ENCODE peak calls at places on chromosomes 2 and 18, in nine cellular contexts. One of them, this sample, is unnamed.

GRCh38 chr2:210899131-210899530 is 342.7 kb downstream of the CPS1 start:
- DNase-seq in T-helper 1 cell: no peak
- DNase-seq in activated CD8-positive, alpha-beta memory T cell treated with anti-CD3 and anti-CD28 coated beads, Interleukin-2, amount 50 U/mL, for 48 hours: no peak
- DNase-seq in GM04504: no peak
- DNase-seq in putamen: no peak
- DNase-seq in smooth muscle cell of the brain vasculature: no peak
- DNase-seq in CD8-positive, alpha-beta T cell: no peak
- DNase-seq in KG1: no peak
- DNase-seq in AML-193: no peak
- DNase-seq in this sample: no peak

GRCh38 chr2:120105360-120105759 is 92.5 kb downstream of the EPB41L5 start:
- DNase-seq in T-helper 1 cell: no peak
- DNase-seq in activated CD8-positive, alpha-beta memory T cell treated with anti-CD3 and anti-CD28 coated beads, Interleukin-2, amount 50 U/mL, for 48 hours: no peak
- DNase-seq in GM04504: no peak
- DNase-seq in putamen: no peak
- DNase-seq in smooth muscle cell of the brain vasculature: no peak
- DNase-seq in CD8-positive, alpha-beta T cell: no peak
- DNase-seq in KG1: no peak
- DNase-seq in AML-193: no peak
- DNase-seq in this sample: no peak

GRCh38 chr2:220460257-220460985 is 833.0 kb downstream of the SLC4A3 start:
- DNase-seq in T-helper 1 cell: no peak
- DNase-seq in activated CD8-positive, alpha-beta memory T cell treated with anti-CD3 and anti-CD28 coated beads, Interleukin-2, amount 50 U/mL, for 48 hours: no peak
- DNase-seq in GM04504: no peak
- DNase-seq in putamen: no peak
- DNase-seq in smooth muscle cell of the brain vasculature: no peak
- DNase-seq in CD8-positive, alpha-beta T cell: no peak
- DNase-seq in KG1: no peak
- DNase-seq in AML-193: no peak
- DNase-seq in this sample: no peak

GRCh38 chr18:23158884-23159820 is 23.9 kb downstream of the CABLES1 start:
- DNase-seq in T-helper 1 cell: no peak
- DNase-seq in activated CD8-positive, alpha-beta memory T cell treated with anti-CD3 and anti-CD28 coated beads, Interleukin-2, amount 50 U/mL, for 48 hours: no peak
- DNase-seq in GM04504: no peak
- DNase-seq in putamen: no peak
- DNase-seq in smooth muscle cell of the brain vasculature: no peak
- DNase-seq in CD8-positive, alpha-beta T cell: no peak
- DNase-seq in KG1: no peak
- DNase-seq in AML-193: no peak
- DNase-seq in this sample: no peak

GRCh38 chr2:110770308-110770695 is 37.9 kb downstream of the ACOXL start:
- DNase-seq in T-helper 1 cell: no peak
- DNase-seq in activated CD8-positive, alpha-beta memory T cell treated with anti-CD3 and anti-CD28 coated beads, Interleukin-2, amount 50 U/mL, for 48 hours: no peak
- DNase-seq in GM04504: no peak
- DNase-seq in putamen: no peak
- DNase-seq in smooth muscle cell of the brain vasculature: no peak
- DNase-seq in CD8-positive, alpha-beta T cell: no peak
- DNase-seq in KG1: no peak
- DNase-seq in AML-193: no peak
- DNase-seq in this sample: no peak

GRCh38 chr2:180905002-180905401 is 75.4 kb upstream of the UBE2E3 start:
- DNase-seq in T-helper 1 cell: no peak
- DNase-seq in activated CD8-positive, alpha-beta memory T cell treated with anti-CD3 and anti-CD28 coated beads, Interleukin-2, amount 50 U/mL, for 48 hours: no peak
- DNase-seq in GM04504: no peak
- DNase-seq in putamen: no peak
- DNase-seq in smooth muscle cell of the brain vasculature: no peak
- DNase-seq in CD8-positive, alpha-beta T cell: no peak
- DNase-seq in KG1: no peak
- DNase-seq in AML-193: no peak
- DNase-seq in this sample: no peak

GRCh38 chr18:61669320-61669719 is 223.5 kb downstream of the RNF152 start:
- DNase-seq in T-helper 1 cell: no peak
- DNase-seq in activated CD8-positive, alpha-beta memory T cell treated with anti-CD3 and anti-CD28 coated beads, Interleukin-2, amount 50 U/mL, for 48 hours: no peak
- DNase-seq in GM04504: peak; percentile 19
- DNase-seq in putamen: no peak
- DNase-seq in smooth muscle cell of the brain vasculature: no peak
- DNase-seq in CD8-positive, alpha-beta T cell: no peak
- DNase-seq in KG1: no peak
- DNase-seq in AML-193: no peak
- DNase-seq in this sample: no peak

GRCh38 chr2:234249873-234250272 is 199.4 kb downstream of the SPP2 start:
- DNase-seq in T-helper 1 cell: no peak
- DNase-seq in activated CD8-positive, alpha-beta memory T cell treated with anti-CD3 and anti-CD28 coated beads, Interleukin-2, amount 50 U/mL, for 48 hours: no peak
- DNase-seq in GM04504: peak; percentile 63
- DNase-seq in putamen: no peak
- DNase-seq in smooth muscle cell of the brain vasculature: no peak
- DNase-seq in CD8-positive, alpha-beta T cell: no peak
- DNase-seq in KG1: no peak
- DNase-seq in AML-193: no peak
- DNase-seq in this sample: no peak

GRCh38 chr18:24063121-24063731 is 48.7 kb downstream of the TTC39C start:
- DNase-seq in T-helper 1 cell: no peak
- DNase-seq in activated CD8-positive, alpha-beta memory T cell treated with anti-CD3 and anti-CD28 coated beads, Interleukin-2, amount 50 U/mL, for 48 hours: no peak
- DNase-seq in GM04504: no peak
- DNase-seq in putamen: no peak
- DNase-seq in smooth muscle cell of the brain vasculature: no peak
- DNase-seq in CD8-positive, alpha-beta T cell: no peak
- DNase-seq in KG1: no peak
- DNase-seq in AML-193: no peak
- DNase-seq in this sample: no peak

GRCh38 chr2:196601430-196602306 is 37.8 kb upstream of the CCDC150 start:
- DNase-seq in T-helper 1 cell: no peak
- DNase-seq in activated CD8-positive, alpha-beta memory T cell treated with anti-CD3 and anti-CD28 coated beads, Interleukin-2, amount 50 U/mL, for 48 hours: no peak
- DNase-seq in GM04504: peak; percentile 95
- DNase-seq in putamen: no peak
- DNase-seq in smooth muscle cell of the brain vasculature: peak; percentile 67
- DNase-seq in CD8-positive, alpha-beta T cell: no peak
- DNase-seq in KG1: no peak
- DNase-seq in AML-193: no peak
- DNase-seq in this sample: no peak

GRCh38 chr18:8329186-8329771 is 280.0 kb upstream of the RAB12 start:
- DNase-seq in T-helper 1 cell: no peak
- DNase-seq in activated CD8-positive, alpha-beta memory T cell treated with anti-CD3 and anti-CD28 coated beads, Interleukin-2, amount 50 U/mL, for 48 hours: no peak
- DNase-seq in GM04504: no peak
- DNase-seq in putamen: no peak
- DNase-seq in smooth muscle cell of the brain vasculature: no peak
- DNase-seq in CD8-positive, alpha-beta T cell: no peak
- DNase-seq in KG1: no peak
- DNase-seq in AML-193: no peak
- DNase-seq in this sample: no peak

GRCh38 chr2:204260162-204260877 is 285.0 kb upstream of the PARD3B start:
- DNase-seq in T-helper 1 cell: peak; percentile 13
- DNase-seq in activated CD8-positive, alpha-beta memory T cell treated with anti-CD3 and anti-CD28 coated beads, Interleukin-2, amount 50 U/mL, for 48 hours: peak; percentile 57
- DNase-seq in GM04504: peak; percentile 27
- DNase-seq in putamen: peak; percentile 76
- DNase-seq in smooth muscle cell of the brain vasculature: peak; percentile 54
- DNase-seq in CD8-positive, alpha-beta T cell: peak; percentile 50
- DNase-seq in KG1: peak; percentile 40
- DNase-seq in AML-193: peak; percentile 35
- DNase-seq in this sample: peak; percentile 84

GRCh38 chr18:8839285-8839684 is 133.9 kb downstream of the MTCL1 start:
- DNase-seq in T-helper 1 cell: no peak
- DNase-seq in activated CD8-positive, alpha-beta memory T cell treated with anti-CD3 and anti-CD28 coated beads, Interleukin-2, amount 50 U/mL, for 48 hours: no peak
- DNase-seq in GM04504: no peak
- DNase-seq in putamen: no peak
- DNase-seq in smooth muscle cell of the brain vasculature: no peak
- DNase-seq in CD8-positive, alpha-beta T cell: no peak
- DNase-seq in KG1: no peak
- DNase-seq in AML-193: no peak
- DNase-seq in this sample: no peak

This sample was measured in globus pallidus.